ENCODE peak calls at places on chromosomes 12 and 14, in six cellular contexts. O is progenitor cell of endocrine pancreas; G is SJCRH30; B is T-helper 9 cell; N is activated CD4-positive, alpha-beta T cell treated with anti-CD3 and anti-CD28 coated beads for 4 hours; Y is head of caudate nucleus. I is an unnamed sample.

GRCh38 chr12:94230357-94230905 is 82.1 kb downstream of the PLXNC1 start:
- DNase-seq in O (no peak), G (no peak), B (no peak), N (no peak), Y (no peak), I (no peak)

GRCh38 chr14:100211893-100212292 is 27.1 kb upstream of the YY1 start:
- DNase-seq in O (no peak), G (no peak), B (no peak), N (no peak), Y (no peak), I (no peak)

GRCh38 chr14:104358528-104359300 is 220.3 kb downstream of the KIF26A start:
- DNase-seq in O (no peak), G (no peak), B (no peak), N (no peak), Y (no peak), I (no peak)

GRCh38 chr14:73753043-73753886 is 39.1 kb upstream of the PNMA1 start:
- DNase-seq in O (no peak), G (no peak), B (no peak), N (no peak), Y (no peak), I (peak)

GRCh38 chr12:6201199-6201608 is 1.0 kb downstream of the CD9 start:
- DNase-seq in O (no peak), G (peak), B (no peak), N (no peak), Y (no peak), I (peak)

GRCh38 chr12:106673151-106673550 is 90.3 kb downstream of the RFX4 start:
- DNase-seq in O (no peak), G (peak), B (no peak), N (no peak), Y (no peak), I (no peak)

GRCh38 chr14:105529506-105530445 is 3.4 kb downstream of the TMEM121 start:
- DNase-seq in O (no peak), G (no peak), B (peak), N (peak), Y (no peak), I (no peak)

GRCh38 chr14:100677152-100677924 is 49.4 kb upstream of the DLK1 start:
- DNase-seq in O (no peak), G (peak), B (no peak), N (no peak), Y (no peak), I (no peak)

GRCh38 chr14:50117456-50117855 is 1.1 kb upstream of the VCPKMT start:
- DNase-seq in O (no peak), G (no peak), B (no peak), N (no peak), Y (no peak), I (no peak)

GRCh38 chr12:101230547-101230946 is 20.5 kb upstream of the SLC5A8 start:
- DNase-seq in O (no peak), G (no peak), B (no peak), N (no peak), Y (no peak), I (peak)

I was measured in kidney glomerular epithelial cell.